ENCODE peak calls at places on chromosomes 16 and 17, in seven cellular contexts. D is SJSA1; G is endothelial cell of umbilical vein; X is naive thymus-derived CD4-positive, alpha-beta T cell; E is ovary; Y is uterus; N is heart right ventricle. B is an unnamed sample.
A peak's percentile ranks its signal among the peaks of the same experiment; 100 is the strongest.

GRCh38 chr16:23712976-23713375 is at the start of gene ERN2:
- DNase-seq in X (no peak), D (no peak), E (no peak), Y (no peak), G (no peak), N (no peak), B (no peak)

GRCh38 chr17:63961355-63962207 is 11.1 kb downstream of the SCN4A start:
- DNase-seq in E (peak; percentile 85), G (peak; percentile 70), Y (peak; percentile 44), N (peak; percentile 70), D (peak; percentile 73), X (no peak), B (no peak)

GRCh38 chr16:86383488-86384262 is 126.7 kb upstream of the FOXF1 start:
- DNase-seq in E (no peak), G (no peak), X (no peak), N (no peak), D (peak; percentile 68), Y (peak; percentile 34), B (no peak)

GRCh38 chr16:85582177-85582888 is 30.8 kb upstream of the GSE1 start:
- DNase-seq in N (no peak), D (no peak), E (peak; percentile 83), Y (no peak), G (no peak), X (no peak), B (no peak)

GRCh38 chr16:23504076-23504452 is 6.2 kb downstream of the GGA2 start:
- DNase-seq in D (no peak), G (no peak), E (no peak), N (no peak), Y (peak; percentile 39), X (no peak), B (no peak)

GRCh38 chr17:50465635-50466034 is 3.0 kb downstream of the CHAD start:
- DNase-seq in Y (no peak), X (no peak), N (no peak), E (no peak), G (no peak), D (no peak), B (no peak)

GRCh38 chr16:28051486-28051885 is 12.0 kb downstream of the GSG1L start:
- DNase-seq in Y (no peak), D (no peak), G (no peak), N (no peak), X (no peak), E (no peak), B (no peak)

GRCh38 chr17:40852378-40852777 is 14.6 kb downstream of the KRT12 start:
- DNase-seq in D (no peak), Y (no peak), E (no peak), G (no peak), X (no peak), N (no peak), B (no peak)

GRCh38 chr17:40343126-40344119 is 21.1 kb downstream of the GJD3 start:
- DNase-seq in G (no peak), X (no peak), E (peak; percentile 63), D (no peak), Y (peak; percentile 49), N (peak; percentile 78), B (no peak)

GRCh38 chr16:65904361-65904760 is 462.1 kb upstream of the CDH5 start:
- DNase-seq in G (no peak), E (no peak), X (no peak), Y (no peak), N (no peak), D (no peak), B (no peak)

GRCh38 chr17:78147315-78147998 is 1.3 kb downstream of the C17orf99 start:
- DNase-seq in N (no peak), E (no peak), X (peak; percentile 44), G (no peak), Y (no peak), D (no peak), B (no peak)

GRCh38 chr17:77619851-77620250 is 338.7 kb upstream of the TNRC6C start:
- DNase-seq in X (no peak), D (no peak), G (no peak), E (no peak), Y (no peak), N (no peak), B (no peak)

GRCh38 chr17:75589919-75590303 is 2.3 kb downstream of the MYO15B start:
- DNase-seq in D (no peak), N (no peak), X (no peak), G (no peak), Y (peak; percentile 45), E (peak; percentile 73), B (no peak)

GRCh38 chr16:49011807-49012345 is 269.8 kb downstream of the CBLN1 start:
- DNase-seq in Y (no peak), E (no peak), X (no peak), G (no peak), D (no peak), N (no peak), B (no peak)

GRCh38 chr16:56589141-56590039 is at the start of gene MT3:
- DNase-seq in E (no peak), N (no peak), X (peak; percentile 49), D (no peak), G (no peak), Y (no peak), B (no peak)

DNA sequence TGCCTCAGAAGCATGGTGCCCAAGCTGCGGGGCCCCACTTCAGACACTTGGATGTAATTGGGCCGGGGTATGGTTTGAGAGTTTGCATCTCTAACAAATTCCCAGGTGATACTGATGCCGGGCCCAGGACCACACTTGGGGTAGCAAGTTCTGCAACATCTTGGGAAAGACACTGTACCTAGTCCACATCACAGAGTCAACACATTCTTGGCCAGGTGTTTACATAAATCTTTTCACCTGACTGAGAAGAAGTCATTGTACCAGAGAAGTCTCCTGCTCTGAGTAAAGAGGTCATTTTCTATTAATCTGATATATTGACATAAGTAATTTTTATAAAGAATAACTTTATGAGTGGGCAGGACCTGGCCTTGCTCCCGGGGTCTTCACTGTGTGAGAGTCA is 27.5 kb downstream of the GPT2 start:
- DNase-seq in E (no peak), D (no peak), X (no peak), G (no peak), N (no peak), Y (no peak), B (no peak)
- H3K36me3 ChIP-seq in E (no peaks in the 10 kb centered on the region), D (peaks cover 2% of the 10 kb centered on the region), X (no peaks in the 10 kb centered on the region), G (no peaks in the 10 kb centered on the region), N (no peaks in the 10 kb centered on the region), Y (no peaks in the 10 kb centered on the region), B (peaks cover 4% of the 10 kb centered on the region)

DNA sequence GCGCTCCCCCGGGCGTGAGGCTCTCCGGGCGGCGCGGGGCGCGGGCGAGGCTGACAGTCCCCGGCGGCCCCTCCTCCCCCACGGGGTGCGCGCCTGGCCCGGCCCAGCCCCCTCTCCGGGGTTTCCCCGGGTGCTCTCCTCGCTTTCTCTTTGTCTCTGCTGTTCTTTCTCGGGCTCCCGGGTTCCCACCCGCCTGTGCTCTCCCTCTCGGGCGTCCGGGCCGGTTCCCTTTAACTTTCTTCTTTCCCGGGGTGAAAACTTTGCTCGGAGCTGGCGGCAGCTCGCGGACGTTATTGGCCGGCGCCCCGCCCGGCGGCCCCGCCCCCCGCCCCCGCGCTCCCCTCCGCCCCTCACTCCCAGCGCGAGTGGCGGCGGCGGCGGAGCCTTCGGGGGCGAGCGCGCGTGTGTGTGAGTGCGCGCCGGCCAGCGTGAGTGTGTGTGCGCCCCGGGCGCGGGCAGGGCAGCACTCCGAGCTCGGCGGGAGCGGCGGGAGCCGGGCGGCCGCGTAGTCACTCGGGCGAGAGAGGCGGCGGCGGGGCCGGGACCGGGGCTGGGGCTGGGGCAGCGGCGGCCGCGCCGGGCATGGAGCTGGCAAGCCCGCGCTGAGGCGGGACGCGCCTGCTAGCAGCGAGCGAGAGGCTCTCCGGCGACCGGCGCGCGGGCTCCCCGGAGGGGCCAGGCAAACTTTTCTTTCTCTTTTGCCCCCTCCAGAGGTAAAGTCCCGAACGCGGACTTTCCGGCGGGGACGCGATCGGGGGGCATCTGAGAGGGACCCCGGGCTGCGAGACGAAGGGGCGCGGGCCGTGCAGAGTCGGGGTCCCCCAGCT is at the start of gene NTN1:
- DNase-seq in G (no peak), X (peak; percentile 51), N (peak; percentile 43), Y (peak; percentile 54), D (peak; percentile 57), E (peak; percentile 53), B (no peak)
- H3K27ac ChIP-seq in G (no peak within 1 kb of the TSS), X (no peak within 1 kb of the TSS), N (peak within 1 kb of the TSS; percentile 53), Y (peak within 1 kb of the TSS; percentile 71), D (peak within 1 kb of the TSS; percentile 56), E (no peak within 1 kb of the TSS), B (peak within 1 kb of the TSS; percentile 76)

GRCh38 chr17:42041619-42042018 is 8.8 kb downstream of the C17orf113 start:
- DNase-seq in X (no peak), N (no peak), D (no peak), Y (no peak), G (no peak), E (no peak), B (no peak)

GRCh38 chr17:42040818-42041217 is 9.6 kb downstream of the C17orf113 start:
- DNase-seq in X (no peak), D (no peak), G (no peak), N (no peak), E (no peak), Y (no peak), B (no peak)

GRCh38 chr17:42039794-42040763 is 10.3 kb downstream of the C17orf113 start:
- DNase-seq in X (no peak), G (no peak), N (no peak), E (no peak), Y (no peak), D (no peak), B (no peak)

GRCh38 chr17:42034059-42034458 is 14.2 kb downstream of the NKIRAS2 start:
- DNase-seq in D (no peak), N (no peak), Y (no peak), G (no peak), X (no peak), E (no peak), B (no peak)

DNA sequence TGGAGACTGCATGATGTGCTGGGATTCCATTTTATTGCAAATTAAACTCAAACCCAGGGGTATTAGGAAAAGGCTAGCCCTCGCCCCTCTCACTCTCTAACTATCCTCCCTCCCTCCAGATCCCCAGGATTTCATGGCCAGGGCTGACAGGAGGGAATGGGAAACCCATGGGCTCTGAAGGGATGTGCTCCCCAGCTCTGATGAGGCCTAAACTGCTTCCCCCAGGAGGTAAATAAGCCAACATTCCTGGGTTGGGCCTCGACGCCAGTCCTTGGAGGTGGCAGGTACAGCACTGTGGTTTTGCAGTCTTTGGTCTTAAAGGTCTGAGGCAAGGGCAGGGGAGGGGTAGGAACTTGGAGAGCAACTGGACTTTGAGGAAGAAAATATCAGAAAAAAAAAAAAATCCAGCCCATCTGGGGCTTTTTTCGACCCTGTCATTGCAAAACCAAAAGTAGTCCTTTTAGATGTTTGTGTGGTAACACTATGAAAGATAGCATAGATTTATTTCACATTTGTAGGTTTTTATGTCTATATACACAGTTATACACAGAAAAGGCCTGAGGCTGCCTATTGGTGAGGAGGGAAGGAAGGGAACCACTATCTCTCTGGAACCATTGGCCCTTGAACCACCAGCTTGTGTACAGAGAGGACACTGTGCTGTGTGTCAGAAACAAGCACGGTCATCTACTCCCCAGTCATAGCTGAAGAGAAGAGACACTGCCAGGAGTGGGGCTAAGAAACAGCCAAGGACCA is 12.0 kb downstream of the C17orf113 start:
- DNase-seq in D (no peak), N (no peak), E (no peak), G (no peak), X (no peak), Y (no peak), B (no peak)
- H3K36me3 ChIP-seq in D (no peaks in the 10 kb centered on the region), N (no peaks in the 10 kb centered on the region), E (no peaks in the 10 kb centered on the region), G (no peaks in the 10 kb centered on the region), X (no peaks in the 10 kb centered on the region), Y (no peaks in the 10 kb centered on the region), B (no peaks in the 10 kb centered on the region)

DNA sequence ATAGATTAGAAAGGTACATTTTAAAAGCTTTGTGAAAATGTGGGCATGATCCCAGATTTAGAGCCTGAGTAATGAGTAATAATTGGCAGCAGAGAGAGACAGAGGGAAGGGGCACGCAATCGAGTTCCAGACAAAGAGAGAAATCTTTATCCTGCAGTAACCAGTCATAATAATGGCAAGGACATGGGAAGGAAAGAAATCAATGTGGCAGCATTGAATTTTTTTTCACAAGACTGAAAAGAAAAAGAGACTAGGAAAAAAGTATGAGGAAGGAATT is 790.8 kb upstream of the SOX9 start:
- DNase-seq in E (no peak), X (no peak), D (no peak), N (no peak), Y (no peak), G (no peak), B (no peak)
- H3K27ac ChIP-seq in E (no peak overlapping the region), X (no peak overlapping the region), D (no peak overlapping the region), N (no peak overlapping the region), Y (no peak overlapping the region), G (no peak overlapping the region), B (no peak overlapping the region)

B was measured in thoracic aorta.